ENCODE peak calls at places on chromosomes 6 and 20, in five cellular contexts. Y, T, K, D and C are unnamed samples.

GRCh38 chr6:104322849-104323248 is 536.9 kb downstream of the HACE1 start:
- DNase-seq in T (no peak), Y (no peak), K (no peak), D (no peak), C (no peak)

GRCh38 chr6:52849137-52849536 is 8.5 kb upstream of the GSTA5 start:
- DNase-seq in D (no peak), K (no peak), Y (no peak), T (no peak), C (no peak)

GRCh38 chr6:111871207-111871606 is 2.0 kb downstream of the FYN start:
- DNase-seq in K (peak; percentile 60), D (no peak), T (no peak), Y (no peak), C (no peak)

GRCh38 chr6:33686225-33686742 is 25.2 kb downstream of the UQCC2 start:
- DNase-seq in K (no peak), Y (no peak), T (no peak), D (no peak), C (no peak)

GRCh38 chr6:94501546-94501945 is 1075.8 kb upstream of the MANEA start:
- DNase-seq in K (no peak), Y (no peak), T (no peak), D (no peak), C (no peak)

GRCh38 chr6:170038251-170038650 is 252.6 kb downstream of the DLL1 start:
- DNase-seq in T (no peak), K (no peak), D (no peak), Y (no peak), C (no peak)

GRCh38 chr20:25355191-25355590 is 35.4 kb downstream of the ABHD12 start:
- DNase-seq in Y (no peak), D (no peak), K (no peak), T (no peak), C (no peak)

GRCh38 chr6:43758617-43759050 is 11.4 kb upstream of the VEGFA start:
- DNase-seq in Y (peak; percentile 7), T (peak; percentile 48), K (peak; percentile 62), D (no peak), C (no peak)

GRCh38 chr6:157806496-157807215 is 16.4 kb upstream of the SNX9 start:
- DNase-seq in Y (no peak), T (no peak), K (no peak), D (no peak), C (no peak)

GRCh38 chr6:144012534-144012933 is 4.5 kb upstream of the PLAGL1 start:
- DNase-seq in Y (no peak), D (peak; percentile 59), K (no peak), T (no peak), C (no peak)

GRCh38 chr6:150681992-150682391 is 82.3 kb downstream of the PLEKHG1 start:
- DNase-seq in T (no peak), K (no peak), Y (no peak), D (no peak), C (no peak)

GRCh38 chr6:21992178-21992967 is 304.5 kb downstream of the PRL start:
- DNase-seq in Y (no peak), D (peak; percentile 87), T (no peak), K (peak; percentile 40), C (no peak)

GRCh38 chr6:48541669-48542068 is 430.7 kb upstream of the PTCHD4 start:
- DNase-seq in D (peak; percentile 56), K (no peak), T (no peak), Y (no peak), C (no peak)

GRCh38 chr20:38073307-38074010 is 39.9 kb downstream of the RPRD1B start:
- DNase-seq in Y (peak; percentile 86), D (peak; percentile 93), T (peak; percentile 34), K (peak; percentile 25), C (no peak)

GRCh38 chr6:123763904-123764303 is 39.8 kb upstream of the NKAIN2 start:
- DNase-seq in T (no peak), K (no peak), Y (no peak), D (no peak), C (no peak)

GRCh38 chr6:449057-449430 is 57.5 kb downstream of the IRF4 start:
- DNase-seq in D (no peak), K (no peak), T (no peak), Y (no peak), C (no peak)

GRCh38 chr20:39960522-39961420 is 728.3 kb downstream of the MAFB start:
- DNase-seq in D (no peak), K (no peak), Y (peak; percentile 11), T (no peak), C (no peak)

GRCh38 chr6:151482290-151482689 is 11.5 kb upstream of the CCDC170 start:
- DNase-seq in D (no peak), K (peak; percentile 22), Y (no peak), T (no peak), C (no peak)

GRCh38 chr6:16760536-16761468 is at the start of gene ATXN1:
- DNase-seq in T (peak; percentile 18), Y (no peak), K (peak; percentile 53), D (peak; percentile 73), C (no peak)